ENCODE peak calls at places on chromosomes 16 and 17, in nine cellular contexts. T, O, W, A, V, Y, F, X and J are unnamed samples.

GRCh38 chr17:61454095-61454931 is 2.1 kb downstream of the TBX4 start:
- DNase-seq in T (no peak), O (no peak), W (no peak), A (no peak), V (peak), Y (peak), F (peak), X (no peak), J (no peak)

GRCh38 chr16:53952215-53953208 is 248.6 kb downstream of the FTO start:
- DNase-seq in T (no peak), O (no peak), W (no peak), A (no peak), V (no peak), Y (no peak), F (peak), X (peak), J (no peak)

GRCh38 chr17:50396261-50397110 is 837 bp downstream of the LRRC59 start:
- DNase-seq in T (peak), O (peak), W (peak), A (no peak), V (peak), Y (peak), F (peak), X (peak), J (no peak)

GRCh38 chr17:64107517-64108235 is 22.3 kb downstream of the ERN1 start:
- DNase-seq in T (no peak), O (no peak), W (no peak), A (no peak), V (no peak), Y (no peak), F (peak), X (no peak), J (no peak)

GRCh38 chr17:82031303-82031884 is at the start of gene RAC3:
- DNase-seq in T (no peak), O (no peak), W (no peak), A (no peak), V (peak), Y (peak), F (no peak), X (peak), J (no peak)

GRCh38 chr17:38339891-38340290 is 3.9 kb downstream of the GPR179 start:
- DNase-seq in T (no peak), O (no peak), W (no peak), A (no peak), V (no peak), Y (no peak), F (no peak), X (peak), J (no peak)

GRCh38 chr16:56190903-56191806 is at the start of gene GNAO1:
- DNase-seq in T (peak), O (peak), W (peak), A (peak), V (peak), Y (peak), F (peak), X (peak), J (no peak)

GRCh38 chr16:88498576-88499208 is 45.6 kb downstream of the ZFPM1 start:
- DNase-seq in T (no peak), O (no peak), W (no peak), A (no peak), V (no peak), Y (no peak), F (no peak), X (no peak), J (no peak)

GRCh38 chr17:15951368-15952047 is 6.6 kb downstream of the ADORA2B start:
- DNase-seq in T (no peak), O (no peak), W (no peak), A (peak), V (no peak), Y (no peak), F (no peak), X (no peak), J (no peak)

GRCh38 chr17:58279016-58279671 is 1.6 kb downstream of the MPO start:
- DNase-seq in T (peak), O (no peak), W (no peak), A (peak), V (no peak), Y (peak), F (peak), X (peak), J (no peak)

GRCh38 chr17:66892286-66892685 is 57.4 kb downstream of the CACNG5 start:
- DNase-seq in T (no peak), O (no peak), W (no peak), A (no peak), V (no peak), Y (no peak), F (no peak), X (peak), J (no peak)

GRCh38 chr17:69018022-69018615 is 42.6 kb downstream of the ABCA9 start:
- DNase-seq in T (no peak), O (no peak), W (no peak), A (no peak), V (no peak), Y (no peak), F (no peak), X (no peak), J (no peak)

GRCh38 chr17:16935241-16935663 is 36.7 kb downstream of the TNFRSF13B start:
- DNase-seq in T (no peak), O (no peak), W (peak), A (no peak), V (no peak), Y (no peak), F (no peak), X (no peak), J (no peak)

GRCh38 chr17:19254651-19255050 is 17.5 kb downstream of the EPN2 start:
- DNase-seq in T (no peak), O (no peak), W (no peak), A (no peak), V (no peak), Y (no peak), F (no peak), X (no peak), J (no peak)

GRCh38 chr17:79617304-79617703 is 6.5 kb upstream of the RBFOX3 start:
- DNase-seq in T (no peak), O (no peak), W (no peak), A (peak), V (no peak), Y (no peak), F (no peak), X (no peak), J (no peak)

GRCh38 chr17:17950806-17951205 is 21.4 kb downstream of the TOM1L2 start:
- DNase-seq in T (no peak), O (no peak), W (no peak), A (no peak), V (no peak), Y (peak), F (no peak), X (no peak), J (no peak)
- TF ChIP-seq CTCF in T (no peak), O (peak), W (no peak), A (no peak), V (peak), Y (peak), F (peak), X (no peak), J (peak)

DNA sequence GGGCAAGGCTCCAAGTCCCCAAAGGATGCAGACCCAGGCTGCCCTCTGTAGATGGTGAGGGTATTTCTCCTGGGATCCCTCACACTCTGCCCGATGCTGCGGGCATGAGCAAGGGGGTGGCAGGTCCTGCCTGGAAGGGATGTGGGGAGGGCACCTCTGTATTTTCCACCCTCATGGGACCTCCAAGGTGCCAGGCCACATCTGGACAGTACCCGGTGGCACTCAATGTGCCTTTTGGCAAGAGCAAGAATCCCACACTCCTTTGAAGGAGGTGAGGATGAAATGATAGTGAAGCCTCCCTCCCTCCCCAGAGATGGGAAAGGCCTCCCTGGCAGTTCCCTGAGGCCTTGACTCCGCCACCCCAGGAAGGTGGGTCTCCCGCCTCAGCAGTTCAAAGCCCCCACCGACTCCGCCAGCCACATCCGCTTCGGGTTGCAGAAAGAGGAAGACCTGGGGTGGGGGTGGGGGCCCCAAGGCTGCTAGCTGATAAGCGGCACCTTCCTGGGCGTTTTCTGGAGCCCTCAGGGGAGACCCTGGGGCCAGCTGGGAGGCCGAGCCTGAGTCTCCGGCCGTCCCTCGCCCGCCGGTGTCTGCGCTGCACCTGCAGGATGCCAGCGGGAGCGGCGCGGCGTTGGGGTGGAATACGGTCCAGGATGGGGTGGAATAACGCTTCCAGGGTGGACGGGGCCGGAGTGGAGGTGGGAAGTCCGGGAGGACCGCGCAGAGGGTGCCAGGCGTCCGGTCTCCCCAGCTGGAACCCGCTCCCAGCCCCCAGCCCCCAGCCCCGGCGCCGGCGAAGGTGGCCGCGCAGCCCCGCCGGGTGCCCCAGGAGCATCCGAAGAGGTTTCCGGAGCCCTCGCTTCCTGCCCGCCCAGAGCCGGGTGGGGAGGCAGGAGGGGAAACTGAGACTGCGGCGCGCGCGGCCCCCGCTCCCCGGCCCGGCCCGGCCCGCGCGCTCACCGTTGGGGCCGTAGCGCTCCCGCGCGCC is 729 bp downstream of the ATP2A3 start:
- DNase-seq in T (no peak), O (no peak), W (no peak), A (peak), V (peak), Y (peak), F (no peak), X (no peak), J (no peak)
- H3K4me3 ChIP-seq in T (peak), O (no peak), W (peak), A (peak), V (no peak), Y (peak), F (no peak), X (no peak), J (no peak)

DNA sequence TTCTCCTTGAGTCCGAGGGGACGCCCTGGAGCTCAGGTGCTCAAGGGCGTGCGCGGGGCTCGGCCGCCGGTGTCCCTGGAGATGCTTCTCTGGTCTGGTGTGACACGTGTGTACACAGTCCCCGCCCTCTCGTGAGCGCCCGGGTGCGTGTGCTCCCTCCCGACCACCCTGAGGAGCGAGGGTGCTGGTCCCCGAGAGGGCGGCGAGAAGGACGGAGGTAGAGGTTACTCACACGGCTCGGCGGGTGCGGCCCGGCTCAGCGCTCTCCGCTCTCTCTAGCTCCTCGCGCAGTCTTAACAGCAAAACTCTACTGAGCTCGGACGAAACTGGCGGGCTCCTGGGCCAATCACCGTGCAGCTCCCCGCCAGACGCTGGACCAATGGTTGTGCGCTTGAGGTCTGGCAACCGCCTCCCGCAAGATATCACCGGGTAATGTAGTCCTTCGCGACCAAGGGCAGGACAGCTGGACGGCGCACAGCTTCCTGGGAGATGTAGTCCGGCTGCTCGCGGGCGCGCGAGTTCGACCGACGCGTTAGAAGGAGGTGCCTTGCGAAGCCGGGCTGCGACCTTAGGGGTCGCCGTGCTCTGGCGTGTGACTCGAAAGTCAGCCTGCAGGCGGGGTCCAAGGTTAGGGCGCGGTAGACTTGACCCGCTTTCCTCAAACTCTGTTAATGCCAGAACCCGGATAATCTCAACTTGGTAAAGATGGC is at the start of gene SLC25A19:
- DNase-seq in T (peak), O (peak), W (peak), A (peak), V (peak), Y (peak), F (peak), X (peak), J (peak)
- TF ChIP-seq CTCF in T (no peak), O (no peak), W (peak), A (no peak), V (no peak), Y (peak), F (no peak), X (peak), J (no peak)

GRCh38 chr16:560221-560700 is at the start of gene PRR35:
- DNase-seq in T (no peak), O (no peak), W (no peak), A (no peak), V (peak), Y (no peak), F (no peak), X (no peak), J (no peak)
- H3K4me3 ChIP-seq in T (no peak), O (no peak), W (peak), A (no peak), V (peak), Y (peak), F (no peak), X (no peak), J (no peak)

GRCh38 chr16:57903656-57904055 is 67.3 kb downstream of the CNGB1 start:
- DNase-seq in T (no peak), O (no peak), W (no peak), A (peak), V (no peak), Y (no peak), F (no peak), X (no peak), J (no peak)

GRCh38 chr16:57904101-57904500 is 66.8 kb downstream of the CNGB1 start:
- DNase-seq in T (no peak), O (no peak), W (no peak), A (peak), V (no peak), Y (no peak), F (no peak), X (no peak), J (no peak)

GRCh38 chr16:57908409-57908987 is 62.4 kb downstream of the CNGB1 start:
- DNase-seq in T (no peak), O (no peak), W (no peak), A (no peak), V (no peak), Y (no peak), F (no peak), X (no peak), J (no peak)

GRCh38 chr16:57910726-57911125 is 60.2 kb downstream of the CNGB1 start:
- DNase-seq in T (no peak), O (peak), W (no peak), A (no peak), V (no peak), Y (no peak), F (no peak), X (no peak), J (no peak)

GRCh38 chr16:57906385-57907316 is 64.3 kb downstream of the CNGB1 start:
- DNase-seq in T (no peak), O (no peak), W (no peak), A (peak), V (peak), Y (peak), F (no peak), X (peak), J (no peak)
- TF ChIP-seq CTCF in T (peak), O (no peak), W (peak), A (no peak), V (peak), Y (peak), F (peak), X (peak), J (peak)

DNA sequence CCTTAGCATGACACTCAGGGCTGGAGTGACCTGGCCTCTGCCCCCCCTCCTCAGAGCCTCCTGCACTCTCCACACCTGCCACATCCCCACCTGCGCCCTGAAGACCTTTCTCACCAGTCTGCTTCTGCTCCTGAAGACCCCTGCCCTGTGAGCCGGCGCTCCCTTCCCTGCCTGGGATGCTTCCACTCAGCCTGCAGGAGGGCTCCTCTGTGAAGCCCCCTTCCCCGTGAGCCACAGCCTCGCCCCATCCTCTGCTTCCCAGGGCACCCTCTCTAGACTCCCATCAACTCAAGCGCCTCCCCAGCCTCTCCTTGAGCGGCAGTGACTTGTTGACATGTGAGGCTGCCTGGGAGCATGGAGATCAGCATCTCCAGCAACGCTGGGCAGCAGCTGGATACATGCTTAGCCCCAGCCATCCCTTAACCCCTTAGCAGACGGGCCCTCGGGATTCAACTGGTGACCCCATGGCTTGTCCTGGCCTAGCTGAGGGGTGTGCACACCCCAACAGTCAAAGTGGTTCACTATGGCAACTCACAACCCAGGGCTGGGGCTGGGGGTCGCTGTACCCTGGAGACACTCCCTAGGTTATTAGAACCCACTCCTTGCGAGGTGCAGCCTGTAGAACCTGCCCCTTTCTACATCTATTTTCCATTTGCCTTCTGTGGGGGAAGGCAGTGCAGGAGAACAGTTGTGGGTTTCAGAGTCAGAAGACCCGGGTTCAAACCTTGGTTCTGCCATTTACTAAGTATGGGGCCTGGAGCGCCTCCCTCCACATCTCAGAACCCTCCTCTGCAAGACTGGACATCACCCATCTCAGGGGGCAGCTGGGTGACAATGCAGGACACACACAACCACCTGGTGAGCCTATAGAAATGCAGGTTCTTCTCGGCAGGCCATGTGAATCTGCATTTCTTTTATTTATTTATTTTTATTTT is 21.5 kb downstream of the TMEM235 start:
- DNase-seq in T (no peak), O (no peak), W (no peak), A (peak), V (no peak), Y (no peak), F (no peak), X (no peak), J (no peak)
- H3K4me3 ChIP-seq in T (peak), O (no peak), W (no peak), A (no peak), V (no peak), Y (no peak), F (no peak), X (no peak), J (no peak)

GRCh38 chr17:54220829-54221228 is 398.1 kb downstream of the KIF2B start:
- DNase-seq in T (no peak), O (no peak), W (no peak), A (no peak), V (no peak), Y (no peak), F (no peak), X (no peak), J (no peak)
- TF ChIP-seq CTCF in T (no peak), O (no peak), W (no peak), A (no peak), V (no peak), Y (no peak), F (no peak), X (no peak), J (no peak)